ENCODE peak calls at places on chromosome 9, in ten cellular contexts. N, A, G, V, H, O, F, T, L and J are unnamed samples.

GRCh38 chr9:135358161-135358940 is 121.2 kb upstream of the PPP1R26 start:
- DNase-seq in V (no peak), F (no peak), O (no peak), N (no peak), G (no peak), H (no peak), L (no peak), T (no peak), A (no peak), J (no peak)

GRCh38 chr9:20292002-20292401 is 330.3 kb downstream of the MLLT3 start:
- DNase-seq in L (no peak), V (peak; percentile 17), T (no peak), F (no peak), H (no peak), A (no peak), N (no peak), G (no peak), O (no peak), J (peak; percentile 12)

GRCh38 chr9:89515416-89515815 is 17.5 kb upstream of the SEMA4D start:
- DNase-seq in L (no peak), T (no peak), H (no peak), V (no peak), A (no peak), F (no peak), N (no peak), G (no peak), O (no peak), J (peak; percentile 68)

GRCh38 chr9:2622361-2623045 is 916 bp downstream of the VLDLR start:
- DNase-seq in G (peak; percentile 13), F (no peak), H (peak; percentile 31), T (no peak), A (no peak), L (no peak), O (no peak), N (no peak), V (peak; percentile 52), J (no peak)

GRCh38 chr9:91500509-91501011 is 76.9 kb upstream of the NFIL3 start:
- DNase-seq in A (peak; percentile 15), H (no peak), T (no peak), N (no peak), V (peak; percentile 85), F (no peak), L (no peak), G (peak; percentile 53), O (no peak), J (peak; percentile 98)

GRCh38 chr9:102911185-102911584 is 83.9 kb upstream of the CYLC2 start:
- DNase-seq in T (no peak), O (no peak), L (no peak), H (no peak), N (peak; percentile 86), G (no peak), V (no peak), F (peak; percentile 38), A (no peak), J (no peak)

GRCh38 chr9:93084471-93084881 is 11.5 kb upstream of the CARD19 start:
- DNase-seq in N (no peak), G (no peak), T (no peak), O (peak; percentile 71), F (no peak), V (no peak), A (no peak), L (no peak), H (no peak), J (no peak)

GRCh38 chr9:4689687-4690104 is 10.3 kb downstream of the CDC37L1 start:
- DNase-seq in O (no peak), N (no peak), L (no peak), A (no peak), H (no peak), F (no peak), T (no peak), G (no peak), V (no peak), J (no peak)

GRCh38 chr9:72485821-72486605 is 35.4 kb upstream of the TMC1 start:
- DNase-seq in G (no peak), L (no peak), F (no peak), T (no peak), N (no peak), V (peak; percentile 57), A (no peak), O (no peak), H (no peak), J (peak; percentile 64)